ENCODE peak calls at places on chromosomes 1 and 21, in six cellular contexts. G, Z, B, L, X and M are unnamed samples.

GRCh38 chr1:13699510-13699909 is 478 bp upstream of the PRDM2 start:
- DNase-seq in G (peak; percentile 48), Z (no peak), B (peak; percentile 15), L (no peak), X (no peak), M (peak; percentile 16)

GRCh38 chr1:201781447-201781846 is 47.5 kb upstream of the IPO9 start:
- DNase-seq in G (no peak), Z (no peak), B (peak; percentile 59), L (no peak), X (no peak), M (no peak)

GRCh38 chr1:206804156-206804737 is 32.0 kb upstream of the IL10 start:
- DNase-seq in G (no peak), Z (no peak), B (no peak), L (no peak), X (no peak), M (no peak)

GRCh38 chr1:85496881-85497582 is 32.1 kb upstream of the DDAH1 start:
- DNase-seq in G (no peak), Z (no peak), B (no peak), L (no peak), X (no peak), M (no peak)

GRCh38 chr1:22418352-22418751 is 33.3 kb upstream of the ZBTB40 start:
- DNase-seq in G (no peak), Z (no peak), B (no peak), L (no peak), X (no peak), M (no peak)

GRCh38 chr1:235557495-235557894 is 53.2 kb upstream of the B3GALNT2 start:
- DNase-seq in G (no peak), Z (no peak), B (no peak), L (no peak), X (peak; percentile 33), M (peak; percentile 50)

GRCh38 chr1:20885121-20885520 is 98.0 kb upstream of the HP1BP3 start:
- DNase-seq in G (no peak), Z (no peak), B (peak; percentile 41), L (no peak), X (no peak), M (no peak)

GRCh38 chr1:204591473-204592090 is 75.4 kb downstream of the MDM4 start:
- DNase-seq in G (no peak), Z (no peak), B (peak; percentile 25), L (no peak), X (no peak), M (no peak)

GRCh38 chr1:60970081-60970509 is 112.3 kb upstream of the NFIA start:
- DNase-seq in G (no peak), Z (no peak), B (peak; percentile 61), L (no peak), X (no peak), M (no peak)

GRCh38 chr1:33295023-33295422 is 25.9 kb downstream of the A3GALT2 start:
- DNase-seq in G (no peak), Z (no peak), B (no peak), L (no peak), X (no peak), M (no peak)

GRCh38 chr1:183279835-183280234 is 93.8 kb downstream of the LAMC2 start:
- DNase-seq in G (no peak), Z (no peak), B (peak; percentile 97), L (no peak), X (no peak), M (peak; percentile 97)

GRCh38 chr1:69613414-69613813 is 45.7 kb downstream of the LRRC7 start:
- DNase-seq in G (no peak), Z (no peak), B (no peak), L (no peak), X (no peak), M (no peak)

GRCh38 chr21:45803613-45804340 is 160.3 kb downstream of the PCBP3 start:
- DNase-seq in G (no peak), Z (no peak), B (no peak), L (no peak), X (no peak), M (no peak)

GRCh38 chr1:206734499-206735142 is 36.0 kb upstream of the IL19 start:
- DNase-seq in G (peak; percentile 79), Z (peak; percentile 69), B (peak; percentile 58), L (peak; percentile 67), X (peak; percentile 76), M (peak; percentile 55)

GRCh38 chr21:41899431-41900202 is 20.5 kb upstream of the PRDM15 start:
- DNase-seq in G (no peak), Z (no peak), B (no peak), L (no peak), X (no peak), M (no peak)

GRCh38 chr1:10519016-10519417 is 44.3 kb downstream of the PEX14 start:
- DNase-seq in G (no peak), Z (no peak), B (no peak), L (no peak), X (no peak), M (no peak)
- TF ChIP-seq CTCF in G (no peak), Z (peak; percentile 38), B (no peak), L (no peak), X (no peak), M (no peak)

GRCh38 chr1:46198026-46198826 is at the start of gene POMGNT1:
- DNase-seq in G (peak; percentile 86), Z (peak; percentile 55), B (peak; percentile 76), L (peak; percentile 70), X (peak; percentile 72), M (peak; percentile 81)
- TF ChIP-seq CTCF in G (no peak), Z (no peak), B (no peak), L (peak; percentile 24), X (no peak), M (no peak)

GRCh38 chr1:223242971-223243370 is 99.9 kb upstream of the TLR5 start:
- DNase-seq in G (no peak), Z (no peak), B (no peak), L (no peak), X (no peak), M (no peak)

GRCh38 chr1:223245983-223246382 is 102.9 kb upstream of the TLR5 start:
- DNase-seq in G (no peak), Z (no peak), B (no peak), L (no peak), X (no peak), M (no peak)

GRCh38 chr1:223243441-223244050 is 100.5 kb upstream of the TLR5 start:
- DNase-seq in G (no peak), Z (no peak), B (no peak), L (no peak), X (no peak), M (no peak)

GRCh38 chr1:223245411-223245810 is 102.4 kb upstream of the TLR5 start:
- DNase-seq in G (no peak), Z (no peak), B (no peak), L (no peak), X (no peak), M (no peak)

GRCh38 chr1:223244366-223245103 is 101.5 kb upstream of the TLR5 start:
- DNase-seq in G (peak; percentile 65), Z (no peak), B (no peak), L (no peak), X (no peak), M (peak; percentile 27)
- TF ChIP-seq CTCF in G (peak; percentile 21), Z (no peak), B (peak; percentile 12), L (peak; percentile 22), X (no peak), M (peak; percentile 14)

DNA sequence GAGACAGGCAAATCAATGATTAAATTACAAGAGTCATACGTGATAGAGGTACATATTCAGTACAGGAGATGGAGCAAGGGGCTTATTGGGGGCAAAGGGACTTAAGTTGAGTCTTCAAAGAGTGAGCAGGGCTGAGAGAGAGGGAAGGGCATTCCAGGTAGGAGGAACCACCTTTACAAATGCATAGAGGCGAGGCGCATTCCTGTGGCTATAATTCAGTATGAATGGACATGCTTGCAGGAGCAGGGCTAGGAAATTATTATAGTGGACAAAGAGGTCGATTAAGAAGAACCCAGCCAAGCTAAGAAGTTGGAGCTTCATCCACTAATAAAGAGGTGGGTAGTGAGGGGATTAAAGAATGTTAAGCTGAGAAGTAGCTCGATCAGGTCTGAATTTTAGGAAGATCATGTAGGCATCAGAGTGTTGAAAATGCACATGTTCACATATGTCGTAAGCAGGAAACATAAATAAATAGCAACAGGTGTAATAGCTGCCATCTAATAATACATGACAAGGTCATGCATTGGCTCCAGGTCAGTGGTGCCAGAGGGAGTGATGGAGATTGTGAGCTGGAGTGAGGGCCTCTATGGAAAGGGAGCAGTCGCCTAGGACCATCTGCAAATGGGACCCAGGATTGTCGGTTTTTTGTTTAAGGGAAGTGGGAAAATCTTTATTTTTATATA is 12.0 kb upstream of the HNRNPU start:
- DNase-seq in G (no peak), Z (no peak), B (no peak), L (no peak), X (no peak), M (no peak)
- TF ChIP-seq CTCF in G (no peak), Z (no peak), B (no peak), L (no peak), X (no peak), M (no peak)

GRCh38 chr1:4407851-4408250 is 246.6 kb upstream of the AJAP1 start:
- DNase-seq in G (no peak), Z (no peak), B (no peak), L (no peak), X (no peak), M (no peak)
- TF ChIP-seq CTCF in G (no peak), Z (no peak), B (no peak), L (no peak), X (no peak), M (no peak)

GRCh38 chr1:94396356-94396755 is 21.8 kb upstream of the ABCD3 start:
- DNase-seq in G (no peak), Z (no peak), B (peak; percentile 44), L (no peak), X (peak; percentile 34), M (no peak)
- TF ChIP-seq CTCF in G (no peak), Z (peak; percentile 21), B (peak; percentile 37), L (no peak), X (no peak), M (no peak)

GRCh38 chr21:43315244-43316137 is 111.4 kb downstream of the SIK1 start:
- DNase-seq in G (no peak), Z (no peak), B (no peak), L (no peak), X (no peak), M (no peak)
- TF ChIP-seq CTCF in G (peak; percentile 5), Z (peak; percentile 15), B (peak; percentile 13), L (no peak), X (no peak), M (no peak)

GRCh38 chr1:40450491-40451237 is 388 bp downstream of the ZFP69B start:
- DNase-seq in G (peak; percentile 81), Z (peak; percentile 13), B (peak; percentile 62), L (peak; percentile 22), X (no peak), M (peak; percentile 80)

GRCh38 chr1:40454873-40455272 is 4.6 kb downstream of the ZFP69B start:
- DNase-seq in G (no peak), Z (no peak), B (no peak), L (no peak), X (no peak), M (no peak)

GRCh38 chr1:40451238-40451585 is 936 bp downstream of the ZFP69B start:
- DNase-seq in G (no peak), Z (no peak), B (no peak), L (no peak), X (no peak), M (no peak)

GRCh38 chr1:40449684-40450490 is at the start of gene ZFP69B:
- DNase-seq in G (peak; percentile 96), Z (peak; percentile 96), B (peak; percentile 95), L (peak; percentile 92), X (peak; percentile 97), M (peak; percentile 92)
- TF ChIP-seq CTCF in G (no peak), Z (no peak), B (peak; percentile 5), L (no peak), X (no peak), M (no peak)